ENCODE peak calls at places on chromosomes 11 and 22, in four cellular contexts. One of them, this sample, is unnamed.

GRCh38 chr11:45807792-45808238 is 2.9 kb downstream of the SLC35C1 start:
- DNase-seq in HTR-8/SVneo: no peak
- DNase-seq in GM04504: no peak
- DNase-seq in effector memory CD4-positive, alpha-beta T cell: no peak
- DNase-seq in this sample: no peak

GRCh38 chr22:36334838-36335603 is 52.7 kb downstream of the MYH9 start:
- DNase-seq in GM04504: peak
- DNase-seq in HTR-8/SVneo: no peak
- DNase-seq in effector memory CD4-positive, alpha-beta T cell: no peak
- DNase-seq in this sample: no peak

GRCh38 chr22:33737662-33738061 is 182.6 kb downstream of the LARGE1 start:
- DNase-seq in effector memory CD4-positive, alpha-beta T cell: no peak
- DNase-seq in GM04504: no peak
- DNase-seq in HTR-8/SVneo: no peak
- DNase-seq in this sample: no peak

GRCh38 chr22:24445481-24446290 is 18.3 kb downstream of the ADORA2A start:
- DNase-seq in HTR-8/SVneo: no peak
- DNase-seq in GM04504: no peak
- DNase-seq in effector memory CD4-positive, alpha-beta T cell: no peak
- DNase-seq in this sample: no peak

GRCh38 chr11:1758611-1759150 is 5.0 kb downstream of the CTSD start:
- DNase-seq in HTR-8/SVneo: no peak
- DNase-seq in effector memory CD4-positive, alpha-beta T cell: no peak
- DNase-seq in GM04504: no peak
- DNase-seq in this sample: no peak

GRCh38 chr11:625636-626319 is 1.0 kb upstream of the CDHR5 start:
- DNase-seq in effector memory CD4-positive, alpha-beta T cell: no peak
- DNase-seq in GM04504: no peak
- DNase-seq in HTR-8/SVneo: no peak
- DNase-seq in this sample: no peak

GRCh38 chr11:128021304-128022006 is 565.9 kb downstream of the ETS1 start:
- DNase-seq in effector memory CD4-positive, alpha-beta T cell: no peak
- DNase-seq in HTR-8/SVneo: no peak
- DNase-seq in GM04504: no peak
- DNase-seq in this sample: no peak

GRCh38 chr11:2549876-2550605 is 105.2 kb downstream of the KCNQ1 start:
- DNase-seq in HTR-8/SVneo: no peak
- DNase-seq in GM04504: no peak
- DNase-seq in effector memory CD4-positive, alpha-beta T cell: no peak
- DNase-seq in this sample: no peak

GRCh38 chr22:19057539-19057938 is 64.7 kb downstream of the DGCR2 start:
- DNase-seq in effector memory CD4-positive, alpha-beta T cell: no peak
- DNase-seq in HTR-8/SVneo: no peak
- DNase-seq in GM04504: no peak
- DNase-seq in this sample: no peak

GRCh38 chr22:39336411-39336810 is 13.4 kb upstream of the SYNGR1 start:
- DNase-seq in GM04504: no peak
- DNase-seq in effector memory CD4-positive, alpha-beta T cell: no peak
- DNase-seq in HTR-8/SVneo: no peak
- DNase-seq in this sample: no peak

This sample was measured in BJ.